ENCODE peak calls at places on chromosome 21, in eight cellular contexts. T is gastrocnemius medialis, S is HCT116, L is body of pancreas, M is Peyer's patch, N is heart left ventricle, F is breast epithelium, U is upper lobe of right lung. V is an unnamed sample.

GRCh38 chr21:43759651-43760050 is 16.5 kb downstream of the CSTB start:
- DNase-seq in T (no peak), S (no peak), L (no peak), M (no peak), N (no peak), F (no peak), U (no peak), V (no peak)

GRCh38 chr21:32599146-32599925 is 12.8 kb downstream of the CFAP298 start:
- DNase-seq in T (no peak), S (no peak), L (peak; percentile 65), M (no peak), N (no peak), F (no peak), U (no peak), V (no peak)

GRCh38 chr21:43829161-43829560 is 35.9 kb upstream of the AGPAT3 start:
- DNase-seq in T (no peak), S (no peak), L (no peak), M (no peak), N (no peak), F (no peak), U (no peak), V (no peak)

GRCh38 chr21:36104306-36105300 is 30.3 kb upstream of the CBR3 start:
- DNase-seq in T (peak; percentile 48), S (peak; percentile 24), L (peak; percentile 36), M (peak; percentile 53), N (peak; percentile 73), F (no peak), U (no peak), V (peak; percentile 56)

GRCh38 chr21:44258056-44258725 is 3.5 kb downstream of the DNMT3L start:
- DNase-seq in T (no peak), S (no peak), L (no peak), M (no peak), N (peak; percentile 42), F (no peak), U (no peak), V (no peak)

GRCh38 chr21:33816148-33816547 is 99.5 kb downstream of the ATP5PO start:
- DNase-seq in T (no peak), S (no peak), L (no peak), M (no peak), N (no peak), F (no peak), U (no peak), V (no peak)

GRCh38 chr21:30990514-30991304 is 47.6 kb downstream of the KRTAP19-8 start:
- DNase-seq in T (no peak), S (no peak), L (no peak), M (no peak), N (no peak), F (no peak), U (no peak), V (no peak)

GRCh38 chr21:44317241-44317782 is 17.5 kb downstream of the PFKL start:
- DNase-seq in T (no peak), S (no peak), L (no peak), M (no peak), N (no peak), F (no peak), U (no peak), V (no peak)

GRCh38 chr21:27244796-27245195 is 277.9 kb upstream of the ADAMTS5 start:
- DNase-seq in T (no peak), S (no peak), L (no peak), M (no peak), N (no peak), F (no peak), U (no peak), V (no peak)

DNA sequence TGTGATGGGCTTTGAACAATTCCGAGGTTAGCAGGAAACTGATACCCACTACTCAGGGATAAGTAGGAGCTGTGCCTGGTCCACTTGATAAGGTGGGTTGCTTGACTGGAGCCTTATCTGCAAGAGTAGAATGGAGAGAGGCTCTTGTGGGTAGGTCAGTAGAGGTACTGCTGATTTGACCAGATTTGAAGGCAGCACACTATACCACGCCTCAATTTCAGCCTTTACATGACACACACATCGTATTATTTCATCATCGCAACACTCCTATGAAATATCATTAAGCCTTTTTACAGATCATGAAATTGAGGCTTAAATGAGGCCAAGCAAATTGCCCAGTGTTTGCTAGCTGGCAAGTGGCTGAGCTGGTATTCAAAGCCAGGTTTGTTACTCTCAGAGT is 69.6 kb downstream of the KCNJ15 start:
- DNase-seq in T (no peak), S (no peak), L (no peak), M (no peak), N (no peak), F (no peak), U (no peak), V (no peak)
- H3K4me1 ChIP-seq in T (no peaks in the 10 kb centered on the region), S (no peaks in the 10 kb centered on the region), L (no peaks in the 10 kb centered on the region), M (no peaks in the 10 kb centered on the region), N (no peaks in the 10 kb centered on the region), F (no peaks in the 10 kb centered on the region), U (peaks cover 10% of the 10 kb centered on the region), V (no peaks in the 10 kb centered on the region)

GRCh38 chr21:41955516-41955915 is 1.7 kb upstream of the C2CD2 start:
- DNase-seq in T (no peak), S (no peak), L (no peak), M (no peak), N (no peak), F (no peak), U (no peak), V (peak; percentile 32)

GRCh38 chr21:41958886-41959563 is 5.2 kb upstream of the C2CD2 start:
- DNase-seq in T (peak; percentile 55), S (no peak), L (no peak), M (no peak), N (no peak), F (peak; percentile 82), U (no peak), V (no peak)

GRCh38 chr21:41956926-41957729 is 3.3 kb upstream of the C2CD2 start:
- DNase-seq in T (peak; percentile 9), S (no peak), L (no peak), M (no peak), N (no peak), F (no peak), U (no peak), V (peak; percentile 81)

GRCh38 chr21:41960386-41960785 is 6.6 kb upstream of the C2CD2 start:
- DNase-seq in T (no peak), S (no peak), L (no peak), M (no peak), N (no peak), F (no peak), U (no peak), V (no peak)

GRCh38 chr21:41957991-41958766 is 4.4 kb upstream of the C2CD2 start:
- DNase-seq in T (peak; percentile 62), S (peak; percentile 61), L (peak; percentile 73), M (no peak), N (peak; percentile 84), F (peak; percentile 44), U (no peak), V (peak; percentile 79)
- H3K27ac ChIP-seq in T (peak overlapping the region; percentile 66), S (peak overlapping the region; percentile 36), L (peak overlapping the region; percentile 14), M (peak overlapping the region; percentile 32), N (peak overlapping the region; percentile 13), F (peak overlapping the region; percentile 62), U (no peak overlapping the region), V (peak overlapping the region; percentile 63)

GRCh38 chr21:46355161-46356004 is 31.4 kb downstream of the PCNT start:
- DNase-seq in T (peak; percentile 28), S (no peak), L (no peak), M (peak; percentile 35), N (no peak), F (no peak), U (no peak), V (no peak)

GRCh38 chr21:46352156-46352499 is 28.2 kb downstream of the PCNT start:
- DNase-seq in T (no peak), S (no peak), L (no peak), M (no peak), N (no peak), F (no peak), U (no peak), V (no peak)

GRCh38 chr21:46352913-46353312 is 29.0 kb downstream of the PCNT start:
- DNase-seq in T (no peak), S (no peak), L (no peak), M (no peak), N (no peak), F (no peak), U (no peak), V (no peak)

GRCh38 chr21:46354518-46354917 is 30.6 kb downstream of the PCNT start:
- DNase-seq in T (no peak), S (no peak), L (no peak), M (no peak), N (no peak), F (no peak), U (no peak), V (no peak)

DNA sequence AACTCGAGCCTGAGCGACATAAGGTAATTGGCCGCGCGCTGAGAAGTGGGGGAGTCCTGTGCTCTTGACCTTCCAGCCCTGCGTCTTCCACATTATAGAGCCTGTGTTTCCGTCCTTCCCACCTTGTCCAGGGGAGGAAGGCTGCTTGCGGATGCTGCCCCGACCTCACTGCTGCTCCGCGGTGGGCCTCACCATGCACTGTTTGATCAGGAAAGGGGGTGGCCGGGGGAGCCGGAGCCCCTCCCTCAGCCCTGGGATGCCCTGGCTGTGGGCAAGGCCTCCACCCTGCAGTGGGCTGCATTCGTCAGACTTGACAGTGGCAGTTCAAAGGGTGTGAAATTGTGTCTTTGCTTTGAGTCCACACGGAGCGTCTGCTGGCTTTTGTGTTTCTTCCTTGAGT is 30.1 kb downstream of the PCNT start:
- DNase-seq in T (no peak), S (no peak), L (no peak), M (no peak), N (no peak), F (no peak), U (no peak), V (no peak)
- TF ChIP-seq CTCF in T (no peak), S (no peak), L (no peak), M (no peak), N (no peak), F (no peak), U (no peak), V (no peak)

GRCh38 chr21:28826569-28826968 is 166.1 kb downstream of the LTN1 start:
- DNase-seq in T (no peak), S (no peak), L (no peak), M (no peak), N (no peak), F (no peak), U (no peak), V (no peak)

GRCh38 chr21:28822064-28822402 is 170.6 kb downstream of the LTN1 start:
- DNase-seq in T (no peak), S (no peak), L (no peak), M (no peak), N (no peak), F (no peak), U (no peak), V (no peak)

GRCh38 chr21:28823464-28823863 is 169.2 kb downstream of the LTN1 start:
- DNase-seq in T (no peak), S (no peak), L (no peak), M (no peak), N (no peak), F (no peak), U (no peak), V (no peak)

GRCh38 chr21:28821276-28822063 is 171.2 kb downstream of the LTN1 start:
- DNase-seq in T (no peak), S (no peak), L (no peak), M (no peak), N (no peak), F (no peak), U (no peak), V (no peak)

DNA sequence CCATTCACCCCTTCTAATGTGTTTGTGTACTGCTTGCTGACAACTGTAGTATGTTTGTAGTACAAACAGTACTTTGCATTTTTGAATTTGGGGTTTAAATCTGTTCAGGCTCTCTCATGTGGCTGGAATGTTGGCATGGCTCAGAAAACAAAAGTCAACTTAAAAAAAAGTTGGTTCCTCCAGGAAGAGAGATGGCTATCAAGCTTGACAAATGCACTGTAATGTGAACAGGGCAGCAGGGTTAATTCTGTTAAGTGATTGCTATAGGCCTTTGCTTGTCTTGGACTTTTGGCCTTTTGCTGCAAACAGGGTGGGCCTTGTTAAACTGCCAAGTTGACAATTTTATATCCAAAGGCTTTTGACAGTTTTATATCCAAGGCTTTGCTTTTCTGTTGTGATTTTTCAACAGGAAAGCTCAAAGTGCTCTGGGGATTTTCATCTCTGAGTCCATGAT is 169.8 kb downstream of the LTN1 start:
- DNase-seq in T (no peak), S (no peak), L (no peak), M (no peak), N (no peak), F (no peak), U (no peak), V (no peak)
- H3K4me1 ChIP-seq in T (peaks cover 14% of the 10 kb centered on the region), S (no peaks in the 10 kb centered on the region), L (peaks cover 14% of the 10 kb centered on the region), M (no peaks in the 10 kb centered on the region), N (peaks cover 24% of the 10 kb centered on the region), F (no peaks in the 10 kb centered on the region), U (peaks cover 11% of the 10 kb centered on the region), V (peaks cover 5% of the 10 kb centered on the region)

V was measured in ovary.